ENCODE peak calls at places on chromosomes 11 and 22, in seven cellular contexts. Z is HCT116, M is fibroblast of lung, X is DND-41, F is tibial nerve, N is tibial artery, L is Caco-2. Y is an unnamed sample.

GRCh38 chr22:49483281-49483905 is 344.3 kb downstream of the BRD1 start:
- DNase-seq in Z (no peak), M (no peak), X (no peak), F (no peak), N (no peak), L (no peak), Y (no peak)

GRCh38 chr11:107263865-107264563 is 193.6 kb downstream of the CWF19L2 start:
- DNase-seq in Z (no peak), M (no peak), X (peak; percentile 6), F (no peak), N (no peak), L (no peak), Y (no peak)

GRCh38 chr11:131534031-131534430 is 163.6 kb downstream of the NTM start:
- DNase-seq in Z (no peak), M (no peak), X (no peak), F (no peak), N (no peak), L (no peak), Y (no peak)

GRCh38 chr22:17802411-17802810 is 28.1 kb upstream of the BID start:
- DNase-seq in Z (no peak), M (no peak), X (no peak), F (no peak), N (no peak), L (no peak), Y (no peak)

GRCh38 chr11:134562941-134563471 is 151.0 kb upstream of the B3GAT1 start:
- DNase-seq in Z (no peak), M (no peak), X (peak; percentile 4), F (no peak), N (peak; percentile 48), L (no peak), Y (no peak)

GRCh38 chr22:44147821-44148574 is 32.7 kb upstream of the PARVG start:
- DNase-seq in Z (no peak), M (peak; percentile 70), X (no peak), F (no peak), N (no peak), L (no peak), Y (no peak)

GRCh38 chr11:57536947-57537654 is at the start of gene SMTNL1:
- DNase-seq in Z (no peak), M (no peak), X (no peak), F (no peak), N (no peak), L (no peak), Y (no peak)

GRCh38 chr11:87150936-87151335 is 113.2 kb downstream of the TMEM135 start:
- DNase-seq in Z (no peak), M (peak; percentile 34), X (no peak), F (no peak), N (no peak), L (no peak), Y (no peak)

GRCh38 chr22:24445481-24446290 is 18.3 kb downstream of the ADORA2A start:
- DNase-seq in Z (no peak), M (no peak), X (no peak), F (no peak), N (peak; percentile 45), L (no peak), Y (no peak)

GRCh38 chr22:19756288-19757128 is 4.1 kb upstream of the TBX1 start:
- DNase-seq in Z (peak; percentile 34), M (no peak), X (no peak), F (no peak), N (no peak), L (peak; percentile 83), Y (peak; percentile 59)

GRCh38 chr11:114348200-114349191 is 51.8 kb downstream of the C11orf71 start:
- DNase-seq in Z (peak; percentile 51), M (peak; percentile 81), X (peak; percentile 7), F (peak; percentile 24), N (no peak), L (peak; percentile 79), Y (no peak)

GRCh38 chr22:44918166-44918924 is 91.5 kb downstream of the PHF21B start:
- DNase-seq in Z (no peak), M (no peak), X (no peak), F (no peak), N (peak; percentile 43), L (no peak), Y (no peak)

GRCh38 chr11:42766191-42766590 is 545.6 kb upstream of the API5 start:
- DNase-seq in Z (no peak), M (no peak), X (no peak), F (no peak), N (no peak), L (no peak), Y (no peak)

GRCh38 chr11:16792426-16792825 is 54.0 kb downstream of the C11orf58 start:
- DNase-seq in Z (no peak), M (no peak), X (peak; percentile 39), F (no peak), N (no peak), L (no peak), Y (no peak)

GRCh38 chr11:46686886-46687810 is 13.3 kb downstream of the ARHGAP1 start:
- DNase-seq in Z (no peak), M (peak; percentile 92), X (no peak), F (no peak), N (no peak), L (no peak), Y (no peak)

GRCh38 chr11:113131036-113131775 is 170.0 kb downstream of the NCAM1 start:
- DNase-seq in Z (no peak), M (no peak), X (no peak), F (no peak), N (no peak), L (no peak), Y (no peak)

GRCh38 chr11:128261011-128261421 is 326.3 kb downstream of the ETS1 start:
- DNase-seq in Z (no peak), M (no peak), X (no peak), F (no peak), N (no peak), L (no peak), Y (no peak)

GRCh38 chr22:25672685-25673084 is 69.3 kb upstream of the MYO18B start:
- DNase-seq in Z (no peak), M (peak; percentile 73), X (no peak), F (no peak), N (no peak), L (no peak), Y (no peak)

GRCh38 chr22:30422481-30423295 is 2.9 kb upstream of the MTFP1 start:
- DNase-seq in Z (peak; percentile 89), M (peak; percentile 92), X (peak; percentile 33), F (peak; percentile 60), N (peak; percentile 91), L (peak; percentile 39), Y (peak; percentile 22)

GRCh38 chr11:111981270-111981669 is 43.9 kb upstream of the DLAT start:
- DNase-seq in Z (no peak), M (no peak), X (no peak), F (no peak), N (no peak), L (no peak), Y (no peak)

GRCh38 chr11:134063991-134064747 is 4.7 kb upstream of the JAM3 start:
- DNase-seq in Z (no peak), M (no peak), X (no peak), F (no peak), N (no peak), L (no peak), Y (no peak)

GRCh38 chr11:62610403-62610802 is 2.2 kb downstream of the EML3 start:
- DNase-seq in Z (no peak), M (no peak), X (no peak), F (no peak), N (no peak), L (no peak), Y (no peak)

GRCh38 chr11:119377961-119378667 is 3.4 kb downstream of the USP2 start:
- DNase-seq in Z (no peak), M (no peak), X (no peak), F (no peak), N (no peak), L (no peak), Y (no peak)

GRCh38 chr11:74443071-74443864 is 24.1 kb downstream of the KCNE3 start:
- DNase-seq in Z (peak; percentile 19), M (no peak), X (no peak), F (no peak), N (no peak), L (peak; percentile 57), Y (no peak)

DNA sequence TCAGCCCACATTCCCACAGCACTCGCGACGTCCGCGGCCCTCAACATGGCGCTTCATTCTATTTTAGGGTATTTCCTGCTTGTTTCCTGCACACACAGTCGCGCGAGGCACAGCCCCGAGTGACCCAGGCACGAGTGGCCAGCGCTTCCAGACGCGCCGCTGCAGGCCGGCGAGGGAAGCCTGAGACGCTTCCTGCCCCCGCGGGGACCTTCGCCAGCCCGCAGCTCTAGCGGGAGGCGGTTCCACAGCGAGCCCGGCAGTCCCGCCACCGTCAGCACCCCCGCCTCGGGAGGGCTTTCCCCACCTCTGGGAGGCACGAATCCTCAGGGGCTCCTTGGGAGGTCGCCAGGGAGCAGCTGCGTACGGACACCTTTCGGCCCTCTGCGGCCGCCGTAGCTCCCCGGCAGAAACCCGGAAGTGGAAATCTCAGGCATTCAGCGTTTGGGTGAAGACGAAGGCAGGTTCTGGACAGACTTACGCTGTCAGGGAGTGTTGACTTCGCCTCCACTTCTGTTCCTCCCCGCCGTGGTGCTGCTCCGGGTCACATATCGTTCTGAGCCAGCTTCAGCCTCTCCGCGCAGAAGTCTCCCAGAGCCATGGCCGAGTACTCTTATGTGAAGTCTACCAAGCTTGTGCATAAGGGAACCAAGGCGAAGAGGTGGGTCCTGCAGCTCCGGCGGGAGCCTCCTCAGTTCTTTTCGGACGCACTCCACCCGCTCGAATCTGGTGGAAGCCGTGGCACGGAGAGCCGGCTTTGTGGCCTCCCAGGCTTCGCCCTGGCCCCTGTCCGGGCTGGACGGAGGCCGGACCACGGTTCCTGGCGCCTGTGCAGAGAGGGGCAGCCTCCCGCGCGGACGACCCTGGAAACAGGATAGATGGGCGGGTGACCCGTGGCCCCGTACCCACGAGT is 2925.9 kb upstream of the OR11H1 start:
- DNase-seq in Z (no peak), M (no peak), X (no peak), F (no peak), N (peak; percentile 68), L (no peak), Y (no peak)
- H3K9me3 ChIP-seq in Z (peaks cover 23% of the 10 kb centered on the region), M (no peaks in the 10 kb centered on the region), X (peaks cover 20% of the 10 kb centered on the region), F (peaks cover 29% of the 10 kb centered on the region), N (peaks cover 8% of the 10 kb centered on the region), L (peaks cover 5% of the 10 kb centered on the region), Y (peaks cover 3% of the 10 kb centered on the region)

DNA sequence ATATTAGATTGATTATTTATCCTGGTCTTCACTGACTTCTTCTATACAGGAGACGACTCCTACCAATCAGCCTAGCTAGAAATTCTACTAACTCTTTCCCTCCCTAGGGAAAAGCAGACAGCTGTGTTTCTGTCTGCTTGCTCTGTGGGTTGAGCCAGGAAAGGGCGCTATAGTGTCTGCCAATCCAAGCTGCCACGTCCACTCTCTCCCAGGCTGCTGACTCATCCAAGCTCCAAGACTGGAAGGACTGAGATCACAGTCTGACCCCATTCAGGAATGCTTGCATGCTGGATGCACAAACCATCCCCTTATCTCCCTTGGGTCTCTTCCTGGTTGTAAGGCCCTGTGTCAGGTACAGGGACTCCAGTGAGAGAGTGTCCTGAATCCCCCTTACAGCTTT is 955.6 kb downstream of the OPCML start:
- DNase-seq in Z (no peak), M (peak; percentile 94), X (no peak), F (no peak), N (no peak), L (no peak), Y (no peak)
- H3K9me3 ChIP-seq in Z (peaks cover 39% of the 10 kb centered on the region), M (no peaks in the 10 kb centered on the region), X (no peaks in the 10 kb centered on the region), F (peaks cover 4% of the 10 kb centered on the region), N (no peaks in the 10 kb centered on the region), L (peaks cover 9% of the 10 kb centered on the region), Y (no peaks in the 10 kb centered on the region)

GRCh38 chr11:97279341-97279740 is 889.5 kb downstream of the JRKL start:
- DNase-seq in Z (no peak), M (no peak), X (no peak), F (no peak), N (no peak), L (no peak), Y (no peak)
- H3K9me3 ChIP-seq in Z (peaks cover 16% of the 10 kb centered on the region), M (no peaks in the 10 kb centered on the region), X (no peaks in the 10 kb centered on the region), F (peaks cover 12% of the 10 kb centered on the region), N (peaks cover 13% of the 10 kb centered on the region), L (peaks cover 8% of the 10 kb centered on the region), Y (no peaks in the 10 kb centered on the region)

GRCh38 chr11:37343279-37343678 is 745.2 kb upstream of the RAG2 start:
- DNase-seq in Z (no peak), M (no peak), X (no peak), F (no peak), N (no peak), L (no peak), Y (no peak)
- H3K9me3 ChIP-seq in Z (peaks cover 12% of the 10 kb centered on the region), M (no peaks in the 10 kb centered on the region), X (no peaks in the 10 kb centered on the region), F (no peaks in the 10 kb centered on the region), N (no peaks in the 10 kb centered on the region), L (no peaks in the 10 kb centered on the region), Y (no peaks in the 10 kb centered on the region)

Y was measured in T-helper 17 cell.